ENCODE peak calls at places on chromosomes 13 and 19, in seven cellular contexts. Z is AG10803, U is GM12878, J is ascending aorta, E is foreskin fibroblast, Y is fibroblast of the aortic adventitia, V is uterus. O is an unnamed sample.

GRCh38 chr13:52994051-52994450 is 34.6 kb upstream of the OLFM4 start:
- DNase-seq in V (no peak), Y (no peak), J (no peak), E (no peak), U (no peak), Z (no peak), O (no peak)

GRCh38 chr13:83943530-83944279 is 61.4 kb upstream of the SLITRK1 start:
- DNase-seq in J (no peak), Z (no peak), U (no peak), Y (no peak), V (no peak), E (no peak), O (no peak)

GRCh38 chr13:113186061-113186900 is 22.2 kb downstream of the PCID2 start:
- DNase-seq in E (peak), U (peak), Y (no peak), J (no peak), Z (no peak), V (no peak), O (no peak)

GRCh38 chr19:45955905-45956608 is 17.6 kb downstream of the NOVA2 start:
- DNase-seq in V (peak), Y (peak), J (no peak), U (no peak), Z (no peak), E (no peak), O (no peak)

GRCh38 chr13:20090349-20090748 is 70.5 kb downstream of the GJA3 start:
- DNase-seq in Z (no peak), V (no peak), Y (peak), E (no peak), U (no peak), J (no peak), O (no peak)

GRCh38 chr19:55626350-55626749 is 2.0 kb upstream of the ZNF784 start:
- DNase-seq in U (no peak), Y (no peak), E (no peak), J (no peak), Z (no peak), V (no peak), O (no peak)

GRCh38 chr19:58417071-58417470 is 8.6 kb downstream of the ZNF584 start:
- DNase-seq in E (no peak), Y (no peak), J (no peak), Z (no peak), U (no peak), V (no peak), O (no peak)

GRCh38 chr19:18128805-18129204 is 24.2 kb upstream of the PIK3R2 start:
- DNase-seq in V (no peak), E (no peak), U (no peak), J (no peak), Y (no peak), Z (no peak), O (no peak)

GRCh38 chr13:60986301-60986700 is 429.3 kb downstream of the PCDH20 start:
- DNase-seq in J (no peak), U (no peak), V (no peak), Z (no peak), E (no peak), Y (no peak), O (no peak)

GRCh38 chr13:92994056-92994455 is 232.6 kb upstream of the GPC6 start:
- DNase-seq in J (no peak), E (peak), Z (no peak), Y (peak), V (no peak), U (no peak), O (no peak)

GRCh38 chr13:60591348-60591747 is 194.3 kb downstream of the TDRD3 start:
- DNase-seq in U (no peak), E (no peak), Y (peak), J (no peak), V (no peak), Z (peak), O (peak)

GRCh38 chr19:3061214-3062161 is 807 bp downstream of the TLE5 start:
- DNase-seq in J (no peak), Z (peak), V (peak), Y (no peak), U (no peak), E (no peak), O (peak)

GRCh38 chr19:53962887-53963435 is at the start of gene CACNG8:
- DNase-seq in V (no peak), U (no peak), J (no peak), Z (no peak), E (no peak), Y (no peak), O (no peak)

GRCh38 chr13:110312669-110313031 is 5.6 kb downstream of the COL4A2 start:
- DNase-seq in Z (peak), V (peak), U (no peak), J (no peak), E (peak), Y (peak), O (peak)

GRCh38 chr19:15860522-15860921 is 37.4 kb downstream of the CYP4F2 start:
- DNase-seq in U (no peak), V (no peak), Z (no peak), Y (no peak), E (no peak), J (no peak), O (no peak)

GRCh38 chr13:32850311-32851052 is 165.7 kb upstream of the KL start:
- DNase-seq in Z (peak), J (no peak), U (no peak), E (no peak), V (no peak), Y (no peak), O (no peak)

GRCh38 chr13:63567031-63567430 is 2151.4 kb upstream of the PCDH20 start:
- DNase-seq in Z (no peak), U (no peak), E (no peak), J (no peak), V (no peak), Y (no peak), O (no peak)

GRCh38 chr13:88074794-88075509 is 403.8 kb downstream of the SLITRK5 start:
- DNase-seq in U (no peak), J (no peak), V (no peak), Z (peak), E (no peak), Y (no peak), O (no peak)

GRCh38 chr19:33306853-33307792 is 4.8 kb upstream of the CEBPA start:
- DNase-seq in J (no peak), Y (no peak), V (no peak), E (no peak), U (no peak), Z (no peak), O (no peak)

GRCh38 chr19:14006766-14007562 is 844 bp upstream of the RFX1 start:
- DNase-seq in J (no peak), E (no peak), V (no peak), Y (no peak), U (no peak), Z (no peak), O (no peak)

GRCh38 chr19:11141937-11142527 is 13.6 kb downstream of the SPC24 start:
- DNase-seq in Y (no peak), J (no peak), U (no peak), E (no peak), V (no peak), Z (no peak), O (no peak)
- H3K4me3 ChIP-seq in Y (no peak), J (no peak), U (no peak), E (peak), V (no peak), Z (no peak), O (peak)

GRCh38 chr13:50744261-50744660 is 99.2 kb downstream of the DLEU7 start:
- DNase-seq in U (no peak), V (no peak), Z (no peak), Y (no peak), J (no peak), E (no peak), O (no peak)

GRCh38 chr13:50742353-50742752 is 101.1 kb downstream of the DLEU7 start:
- DNase-seq in Z (no peak), Y (no peak), V (no peak), U (no peak), J (no peak), E (no peak), O (no peak)

GRCh38 chr13:50745542-50745941 is 98.0 kb downstream of the DLEU7 start:
- DNase-seq in U (no peak), Y (no peak), Z (no peak), V (no peak), J (no peak), E (no peak), O (no peak)

DNA sequence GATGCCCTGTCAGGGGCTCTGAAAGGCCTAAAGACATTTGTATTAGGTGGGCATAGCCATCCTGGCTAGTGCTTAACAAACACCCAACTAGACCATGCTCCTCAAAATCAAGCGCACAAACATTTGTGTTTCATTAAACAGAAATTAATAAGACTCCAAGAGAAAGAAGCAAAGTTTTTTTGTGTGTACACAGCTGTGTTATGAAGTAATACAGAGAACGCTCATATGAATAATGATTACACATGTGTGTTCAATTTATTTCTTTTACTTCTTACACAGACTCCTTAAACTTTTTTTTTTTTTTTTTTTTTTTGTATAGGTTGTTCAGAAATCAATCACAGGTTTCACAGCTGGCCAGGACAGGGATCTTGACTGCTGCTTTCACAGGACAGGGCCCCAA is 95.6 kb downstream of the DLEU7 start:
- DNase-seq in J (no peak), V (no peak), E (no peak), Z (peak), Y (no peak), U (no peak), O (no peak)
- TF ChIP-seq CTCF in J (no peak), V (no peak), E (no peak), Z (no peak), Y (no peak), U (no peak), O (no peak)

GRCh38 chr19:1309977-1310852 is 24.5 kb downstream of the EFNA2 start:
- DNase-seq in J (no peak), V (no peak), U (no peak), Y (no peak), Z (no peak), E (no peak), O (no peak)

GRCh38 chr19:1307320-1307719 is 21.6 kb downstream of the EFNA2 start:
- DNase-seq in V (no peak), J (no peak), Z (no peak), Y (no peak), E (no peak), U (no peak), O (peak)

GRCh38 chr19:1307755-1308303 is 22.2 kb downstream of the EFNA2 start:
- DNase-seq in V (no peak), Y (no peak), U (no peak), Z (no peak), J (no peak), E (no peak), O (no peak)

GRCh38 chr19:1310853-1311180 is 25.1 kb downstream of the EFNA2 start:
- DNase-seq in Z (no peak), J (no peak), U (no peak), E (no peak), Y (no peak), V (no peak), O (no peak)

DNA sequence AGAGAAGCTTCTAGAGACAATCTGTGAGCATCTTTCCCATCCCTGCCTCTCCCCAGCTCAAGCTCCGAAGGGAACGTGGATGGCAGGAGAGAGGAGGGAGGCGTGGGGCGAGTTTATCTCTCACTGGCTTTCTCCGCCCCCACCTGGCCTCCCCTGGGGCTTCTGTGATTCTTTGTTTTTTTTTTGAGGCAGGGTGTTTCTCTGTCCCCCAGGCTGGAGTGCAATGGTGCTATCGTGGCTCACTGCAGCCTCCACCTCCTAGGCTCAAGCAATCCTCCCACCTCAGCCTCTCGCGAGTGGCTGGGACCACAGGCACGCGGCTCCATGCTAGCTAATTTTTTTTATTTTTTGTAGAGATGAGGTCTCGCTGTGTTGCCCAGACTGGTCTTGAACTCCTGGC is 23.0 kb downstream of the EFNA2 start:
- DNase-seq in V (no peak), E (no peak), J (no peak), Z (no peak), Y (no peak), U (no peak), O (no peak)
- H3K4me3 ChIP-seq in V (no peak), E (no peak), J (no peak), Z (no peak), Y (no peak), U (no peak), O (no peak)

GRCh38 chr13:30696278-30697176 is 38.8 kb upstream of the ALOX5AP start:
- DNase-seq in Z (peak), Y (no peak), E (no peak), V (no peak), J (no peak), U (no peak), O (peak)
- TF ChIP-seq CTCF in Z (no peak), Y (no peak), E (no peak), V (no peak), J (no peak), U (no peak), O (no peak)

GRCh38 chr19:38869160-38869835 is 8.8 kb downstream of the RINL start:
- DNase-seq in E (no peak), V (no peak), Z (no peak), J (no peak), U (no peak), Y (no peak), O (no peak)
- H3K4me3 ChIP-seq in E (peak), V (peak), Z (peak), J (peak), U (peak), Y (peak), O (peak)

DNA sequence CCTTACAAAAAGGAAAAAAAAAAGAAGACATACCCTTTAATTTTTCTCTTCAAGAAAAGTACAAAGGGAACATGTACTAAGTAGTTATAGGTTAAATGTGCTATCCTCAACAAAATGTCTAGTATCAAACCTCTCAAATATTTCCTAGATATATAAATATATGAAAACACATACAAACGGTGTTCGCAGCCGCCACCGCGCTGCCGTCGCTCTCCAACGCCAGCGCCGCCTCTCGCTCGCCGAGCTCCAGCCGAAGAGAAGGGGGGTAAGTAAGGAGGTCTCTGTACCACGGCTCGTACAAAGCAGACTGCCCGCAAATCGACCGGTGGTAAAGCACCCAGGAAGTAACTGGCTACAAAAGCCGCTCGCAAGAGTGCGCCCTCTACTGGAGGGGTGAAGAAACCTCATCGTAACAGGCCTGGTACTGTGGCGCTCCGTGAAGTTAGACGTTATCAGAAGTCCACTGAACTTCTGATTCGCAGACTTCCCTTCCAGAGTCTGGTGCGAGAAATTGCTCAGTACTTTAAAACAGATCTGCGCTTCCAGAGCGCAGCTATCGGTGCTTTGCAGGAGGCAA is 192.1 kb downstream of the DACH1 start:
- DNase-seq in V (no peak), E (no peak), J (no peak), Z (no peak), U (no peak), Y (no peak), O (no peak)
- TF ChIP-seq CTCF in V (no peak), E (no peak), J (no peak), Z (no peak), U (no peak), Y (no peak), O (no peak)